ENCODE peak calls at places on chromosomes 16 and 17, in four cellular contexts. K, F, B and W are unnamed samples.

GRCh38 chr17:42679001-42679491 is 2.3 kb upstream of the PLEKHH3 start:
- DNase-seq in F (peak), K (no peak), B (no peak), W (no peak)

GRCh38 chr16:73192227-73192894 is 144.4 kb upstream of the ZFHX3 start:
- DNase-seq in K (no peak), F (no peak), B (no peak), W (no peak)

GRCh38 chr17:81067331-81067730 is 32.4 kb downstream of the BAIAP2 start:
- DNase-seq in F (no peak), K (no peak), B (no peak), W (no peak)

GRCh38 chr16:5918553-5919127 is 821.0 kb upstream of the EEF2KMT start:
- DNase-seq in K (no peak), B (no peak), F (no peak), W (no peak)

GRCh38 chr17:31825961-31826691 is 32.9 kb downstream of the COPRS start:
- DNase-seq in F (peak), B (no peak), K (no peak), W (no peak)

GRCh38 chr17:48547839-48548686 is 3.2 kb upstream of the HOXB2 start:
- DNase-seq in K (no peak), F (no peak), B (no peak), W (no peak)

GRCh38 chr17:34820922-34821321 is 140.3 kb downstream of the CCT6B start:
- DNase-seq in F (no peak), K (no peak), B (no peak), W (no peak)

GRCh38 chr17:63446981-63447687 is 1.0 kb upstream of the CYB561 start:
- DNase-seq in B (no peak), K (no peak), F (no peak), W (no peak)

GRCh38 chr16:79164378-79164720 is 436.2 kb downstream of the MAF start:
- DNase-seq in F (no peak), K (no peak), B (no peak), W (no peak)

GRCh38 chr17:65749479-65749878 is 188.0 kb upstream of the AXIN2 start:
- DNase-seq in B (no peak), F (no peak), K (no peak), W (no peak)

GRCh38 chr16:49620158-49620867 is 235.6 kb downstream of the ZNF423 start:
- DNase-seq in K (peak), F (peak), B (no peak), W (no peak)

GRCh38 chr17:45234641-45235040 is 13.0 kb downstream of the FMNL1 start:
- DNase-seq in F (no peak), B (no peak), K (no peak), W (no peak)

GRCh38 chr16:21253470-21253869 is 20.0 kb downstream of the ANKS4B start:
- DNase-seq in F (no peak), B (no peak), K (no peak), W (no peak)

GRCh38 chr17:67021196-67021595 is 23.2 kb upstream of the CACNG1 start:
- DNase-seq in B (no peak), K (no peak), F (no peak), W (no peak)

GRCh38 chr17:45334701-45335677 is 18.2 kb upstream of the MAP3K14 start:
- DNase-seq in K (no peak), F (no peak), B (no peak), W (no peak)

GRCh38 chr16:72149676-72150464 is 22.1 kb downstream of the PMFBP1 start:
- DNase-seq in F (no peak), K (no peak), B (no peak), W (no peak)

GRCh38 chr17:49987681-49988441 is 7.2 kb downstream of the DLX3 start:
- DNase-seq in K (no peak), B (no peak), F (peak), W (no peak)

GRCh38 chr16:30567160-30567990 is 4.1 kb downstream of the ZNF688 start:
- DNase-seq in K (no peak), F (no peak), B (no peak), W (no peak)

GRCh38 chr17:55451203-55451641 is 29.6 kb upstream of the MMD start:
- DNase-seq in F (no peak), K (no peak), B (no peak), W (no peak)

GRCh38 chr17:6508519-6509294 is 47.6 kb downstream of the PITPNM3 start:
- DNase-seq in K (no peak), B (no peak), F (peak), W (no peak)

GRCh38 chr16:54585966-54586365 is 299.4 kb upstream of the IRX3 start:
- DNase-seq in F (no peak), K (no peak), B (no peak), W (no peak)

GRCh38 chr17:56358651-56359050 is 205.4 kb downstream of the ANKFN1 start:
- DNase-seq in K (no peak), B (no peak), F (no peak), W (no peak)

GRCh38 chr16:3861808-3862451 is 18.6 kb downstream of the CREBBP start:
- DNase-seq in B (no peak), F (no peak), K (no peak), W (no peak)

GRCh38 chr16:4744758-4745569 is 10.6 kb downstream of the DNAAF8 start:
- DNase-seq in B (no peak), K (no peak), F (no peak), W (no peak)

DNA sequence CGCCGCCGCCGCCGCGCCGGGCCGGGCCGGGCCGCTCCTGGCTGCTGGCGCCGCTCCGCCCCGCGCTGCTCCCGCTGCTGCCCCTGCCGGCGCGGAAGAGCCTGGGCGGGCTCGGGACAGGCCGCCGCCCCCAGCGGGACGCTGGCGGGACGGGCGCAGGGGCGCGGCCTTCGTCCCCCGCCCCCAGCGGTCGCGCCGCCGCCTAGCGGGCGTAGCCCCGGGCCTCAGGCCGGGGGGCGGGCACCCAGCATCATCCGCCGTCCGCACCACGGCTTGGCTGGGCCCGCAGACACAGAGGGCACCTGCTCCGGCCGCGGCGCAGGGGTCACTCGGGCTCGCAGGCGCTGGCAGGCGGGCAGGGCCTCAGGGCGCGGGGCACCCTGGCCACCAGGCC is at the start of gene AMFR:
- DNase-seq in F (peak), K (peak), B (no peak), W (no peak)
- H3K27ac ChIP-seq in F (peak), K (peak), B (peak), W (peak)

DNA sequence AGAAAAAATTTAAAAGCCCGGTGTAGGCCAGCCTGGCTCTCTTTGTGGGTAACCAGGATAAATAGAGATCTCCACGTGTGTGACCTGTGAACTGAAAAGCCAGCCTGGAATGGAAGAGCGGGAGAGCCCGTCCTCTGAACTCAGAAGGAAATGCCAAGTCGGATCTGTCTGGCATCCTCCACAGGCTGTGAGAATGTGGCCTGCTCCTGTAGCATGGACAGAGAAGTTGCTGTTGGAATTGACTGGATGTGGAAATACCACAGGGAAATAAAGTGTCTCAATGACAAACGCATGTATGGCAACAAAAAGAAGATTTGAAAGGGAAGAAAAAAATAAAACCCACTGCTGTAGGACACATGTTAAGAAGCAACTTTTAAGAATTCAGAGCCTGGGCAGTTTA is 6.7 kb downstream of the KLHL36 start:
- DNase-seq in K (no peak), B (no peak), F (no peak), W (no peak)
- H3K27ac ChIP-seq in K (no peak), B (peak), F (peak), W (no peak)

GRCh38 chr16:67417333-67418061 is 1.2 kb upstream of the ZDHHC1 start:
- DNase-seq in K (no peak), B (no peak), F (no peak), W (no peak)

GRCh38 chr16:67415872-67416793 is at the start of gene ZDHHC1:
- DNase-seq in K (peak), B (no peak), F (peak), W (peak)

GRCh38 chr16:67412294-67412693 is 4.0 kb downstream of the ZDHHC1 start:
- DNase-seq in K (no peak), F (no peak), B (no peak), W (no peak)

GRCh38 chr16:67411339-67411738 is 4.9 kb downstream of the ZDHHC1 start:
- DNase-seq in B (no peak), K (no peak), F (no peak), W (no peak)

GRCh38 chr16:67413978-67414891 is 2.0 kb downstream of the ZDHHC1 start:
- DNase-seq in B (no peak), F (no peak), K (no peak), W (no peak)
- H3K27ac ChIP-seq in B (no peak), F (no peak), K (peak), W (no peak)

DNA sequence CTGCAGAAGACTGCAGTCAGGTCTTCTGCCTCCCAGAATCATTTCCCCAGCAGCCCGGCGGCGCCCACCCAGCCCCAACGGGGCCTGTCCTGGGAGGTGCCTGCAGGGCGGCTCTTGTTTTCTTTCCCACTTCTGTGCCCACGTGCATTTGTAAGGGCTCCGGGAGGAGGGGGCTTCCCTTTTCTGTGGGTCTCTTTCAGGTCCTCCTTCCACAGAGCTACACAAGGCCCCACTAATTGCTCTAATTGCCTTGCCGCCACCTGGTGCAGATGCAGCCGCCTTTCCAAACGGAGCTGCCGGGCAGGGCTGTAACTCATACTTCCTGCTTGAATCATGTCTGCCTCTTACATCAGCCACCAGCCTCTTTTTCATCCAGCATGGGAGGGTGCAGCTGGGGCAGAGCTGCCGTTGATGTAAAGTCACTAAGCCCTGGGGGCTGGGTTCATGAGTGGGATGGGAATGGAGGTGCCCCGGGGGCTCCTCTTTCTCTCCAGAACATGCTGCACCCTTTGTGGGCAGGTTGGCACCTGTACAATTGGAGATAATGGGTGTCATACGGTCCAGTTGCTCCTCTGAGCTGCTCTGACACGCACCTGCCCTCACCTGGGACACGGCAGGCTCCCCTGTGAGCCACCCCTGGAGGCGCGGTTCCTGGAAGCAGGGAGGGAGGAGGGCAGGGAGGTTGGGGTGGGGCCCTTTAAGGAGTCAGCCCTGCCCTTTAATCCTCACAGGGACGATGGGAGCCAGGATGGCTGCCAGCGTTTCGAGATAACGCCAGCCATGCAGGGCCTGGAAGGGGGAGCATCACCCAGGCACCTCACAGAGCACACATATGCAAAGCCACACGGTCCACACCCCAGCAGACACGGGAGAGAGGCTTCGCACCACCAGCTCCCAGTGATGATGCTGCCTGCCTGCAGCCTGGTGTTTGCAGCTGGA is 41.1 kb upstream of the KLHDC4 start:
- DNase-seq in K (peak), B (peak), F (no peak), W (no peak)
- H3K27ac ChIP-seq in K (peak), B (peak), F (no peak), W (no peak)

GRCh38 chr17:40016692-40017000 is 1.4 kb downstream of the CSF3 start:
- DNase-seq in K (no peak), F (no peak), B (no peak), W (no peak)
- H3K27ac ChIP-seq in K (peak), F (no peak), B (peak), W (no peak)

GRCh38 chr16:721765-722481 is 977 bp downstream of the ANTKMT start:
- DNase-seq in F (no peak), K (no peak), B (no peak), W (no peak)
- H3K27ac ChIP-seq in F (peak), K (peak), B (peak), W (peak)

DNA sequence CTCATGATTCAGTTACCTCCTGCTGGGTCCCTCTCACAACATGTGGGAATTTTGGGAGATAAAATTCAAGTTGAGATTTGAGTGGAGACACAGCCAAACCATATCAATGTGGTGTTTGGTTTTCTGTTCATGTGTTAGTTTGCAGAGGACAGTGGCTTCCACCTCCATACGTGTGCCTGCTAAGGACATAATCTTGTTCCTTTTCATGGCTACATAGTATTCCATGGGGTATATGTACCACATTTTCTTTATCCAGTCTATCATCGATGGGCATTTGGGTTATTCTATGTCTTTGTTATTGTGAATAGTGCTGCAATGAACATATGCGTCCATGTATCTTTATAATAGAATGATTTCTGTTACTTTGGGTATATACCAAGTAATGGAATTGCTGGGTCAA is 4.5 kb upstream of the WWOX start:
- DNase-seq in B (no peak), K (no peak), F (no peak), W (no peak)
- H3K27ac ChIP-seq in B (no peak), K (no peak), F (no peak), W (no peak)

GRCh38 chr17:78290671-78291070 is 59.2 kb downstream of the TMEM235 start:
- DNase-seq in F (no peak), K (no peak), B (no peak), W (no peak)

GRCh38 chr17:78293896-78294295 is 62.5 kb downstream of the TMEM235 start:
- DNase-seq in F (no peak), B (no peak), K (no peak), W (no peak)

GRCh38 chr17:78294356-78294755 is 62.9 kb downstream of the TMEM235 start:
- DNase-seq in F (no peak), K (no peak), B (no peak), W (no peak)

GRCh38 chr17:78291944-78292910 is 60.8 kb downstream of the TMEM235 start:
- DNase-seq in B (no peak), K (peak), F (no peak), W (no peak)

GRCh38 chr17:78294776-78295175 is 63.3 kb downstream of the TMEM235 start:
- DNase-seq in F (no peak), K (no peak), B (no peak), W (no peak)
- H3K27ac ChIP-seq in F (no peak), K (no peak), B (no peak), W (no peak)

DNA sequence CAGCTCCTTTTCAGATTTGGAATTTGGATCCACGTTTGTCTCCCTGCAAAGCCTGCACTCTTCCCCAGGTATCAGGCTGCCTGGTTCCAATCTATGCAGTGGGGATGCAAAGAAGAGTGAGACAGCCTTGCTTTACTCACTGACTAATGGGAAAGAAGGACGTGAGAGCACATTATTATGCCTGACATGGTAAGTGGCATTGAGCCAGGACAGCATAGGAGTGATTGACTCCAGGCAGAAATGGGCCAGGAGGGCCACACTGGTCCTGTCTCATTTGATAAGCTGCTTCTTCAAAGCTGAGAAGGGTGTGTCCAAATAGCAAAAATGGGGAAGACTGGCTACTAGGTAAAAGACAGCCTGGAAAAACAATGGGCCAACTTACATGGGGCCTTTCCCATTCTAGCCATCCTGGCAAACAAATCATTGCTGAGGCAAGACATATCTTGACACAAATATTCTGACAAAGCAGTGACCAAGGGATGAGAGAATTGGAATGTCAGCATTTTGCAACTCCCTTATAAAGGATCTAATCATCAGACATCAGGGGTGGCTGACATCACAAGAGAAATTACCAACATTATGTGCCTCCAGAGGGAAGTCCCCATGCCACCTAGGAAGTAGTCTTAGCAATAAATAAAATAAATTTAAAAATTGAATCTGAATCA is 38.5 kb downstream of the CDH11 start:
- DNase-seq in F (no peak), B (no peak), K (no peak), W (no peak)
- H3K27ac ChIP-seq in F (no peak), B (no peak), K (no peak), W (no peak)

GRCh38 chr17:29154516-29155234 is 25.5 kb downstream of the MYO18A start:
- DNase-seq in B (no peak), K (peak), F (no peak), W (peak)

GRCh38 chr17:29148790-29149430 is 31.3 kb downstream of the MYO18A start:
- DNase-seq in B (peak), F (peak), K (peak), W (peak)

GRCh38 chr17:29150191-29150590 is 30.0 kb downstream of the MYO18A start:
- DNase-seq in K (no peak), B (no peak), F (no peak), W (no peak)

GRCh38 chr17:29149431-29150064 is 30.6 kb downstream of the MYO18A start:
- DNase-seq in B (no peak), F (peak), K (no peak), W (no peak)

GRCh38 chr17:29151567-29151966 is 28.6 kb downstream of the MYO18A start:
- DNase-seq in B (no peak), K (no peak), F (no peak), W (no peak)
- H3K27ac ChIP-seq in B (peak), K (no peak), F (no peak), W (peak)